ENCODE peak calls at places on chromosomes 13 and 19, in seven cellular contexts. One of them, this sample, is unnamed.

GRCh38 chr19:35417713-35418534 is 30.1 kb upstream of the FFAR2 start:
- DNase-seq in neural crest cell: no peak
- DNase-seq in GM13977: peak
- DNase-seq in lower lobe of right lung: no peak
- DNase-seq in suprapubic skin: no peak
- DNase-seq in Caco-2: no peak
- DNase-seq in HFFc6: no peak
- DNase-seq in this sample: no peak

GRCh38 chr13:27442071-27442647 is 8.2 kb downstream of the MTIF3 start:
- DNase-seq in neural crest cell: no peak
- DNase-seq in GM13977: no peak
- DNase-seq in lower lobe of right lung: no peak
- DNase-seq in suprapubic skin: no peak
- DNase-seq in Caco-2: peak
- DNase-seq in HFFc6: no peak
- DNase-seq in this sample: no peak

GRCh38 chr19:35266904-35267817 is 1.6 kb upstream of the USF2 start:
- DNase-seq in neural crest cell: peak
- DNase-seq in GM13977: peak
- DNase-seq in lower lobe of right lung: peak
- DNase-seq in suprapubic skin: no peak
- DNase-seq in Caco-2: peak
- DNase-seq in HFFc6: no peak
- DNase-seq in this sample: peak

GRCh38 chr13:92224825-92225224 is 826.4 kb downstream of the GPC5 start:
- DNase-seq in neural crest cell: no peak
- DNase-seq in GM13977: no peak
- DNase-seq in lower lobe of right lung: no peak
- DNase-seq in suprapubic skin: no peak
- DNase-seq in Caco-2: no peak
- DNase-seq in HFFc6: no peak
- DNase-seq in this sample: no peak

GRCh38 chr13:79393564-79394249 is 12.3 kb downstream of the RBM26 start:
- DNase-seq in neural crest cell: no peak
- DNase-seq in GM13977: no peak
- DNase-seq in lower lobe of right lung: peak
- DNase-seq in suprapubic skin: no peak
- DNase-seq in Caco-2: peak
- DNase-seq in HFFc6: no peak
- DNase-seq in this sample: peak

GRCh38 chr13:25977671-25978070 is 74.1 kb downstream of the SHISA2 start:
- DNase-seq in neural crest cell: no peak
- DNase-seq in GM13977: no peak
- DNase-seq in lower lobe of right lung: no peak
- DNase-seq in suprapubic skin: no peak
- DNase-seq in Caco-2: no peak
- DNase-seq in HFFc6: no peak
- DNase-seq in this sample: no peak

GRCh38 chr19:32450217-32450616 is 44.6 kb downstream of the DPY19L3 start:
- DNase-seq in neural crest cell: no peak
- DNase-seq in GM13977: no peak
- DNase-seq in lower lobe of right lung: no peak
- DNase-seq in suprapubic skin: no peak
- DNase-seq in Caco-2: no peak
- DNase-seq in HFFc6: no peak
- DNase-seq in this sample: no peak

GRCh38 chr13:99926014-99926731 is 45.4 kb downstream of the ZIC5 start:
- DNase-seq in neural crest cell: no peak
- DNase-seq in GM13977: no peak
- DNase-seq in lower lobe of right lung: no peak
- DNase-seq in suprapubic skin: no peak
- DNase-seq in Caco-2: no peak
- DNase-seq in HFFc6: peak
- DNase-seq in this sample: no peak

GRCh38 chr13:110187501-110188161 is 119.3 kb downstream of the COL4A1 start:
- DNase-seq in neural crest cell: no peak
- DNase-seq in GM13977: no peak
- DNase-seq in lower lobe of right lung: no peak
- DNase-seq in suprapubic skin: no peak
- DNase-seq in Caco-2: no peak
- DNase-seq in HFFc6: peak
- DNase-seq in this sample: no peak

GRCh38 chr19:11481777-11482383 is 1.0 kb upstream of the ELAVL3 start:
- DNase-seq in neural crest cell: peak
- DNase-seq in GM13977: peak
- DNase-seq in lower lobe of right lung: peak
- DNase-seq in suprapubic skin: no peak
- DNase-seq in Caco-2: peak
- DNase-seq in HFFc6: peak
- DNase-seq in this sample: peak

GRCh38 chr19:55166530-55167268 is at the start of gene DNAAF3:
- DNase-seq in neural crest cell: peak
- DNase-seq in GM13977: peak
- DNase-seq in lower lobe of right lung: peak
- DNase-seq in suprapubic skin: peak
- DNase-seq in Caco-2: peak
- DNase-seq in HFFc6: peak
- DNase-seq in this sample: peak

GRCh38 chr13:90016688-90017087 is 1330.8 kb upstream of the MIR17HG start:
- DNase-seq in neural crest cell: no peak
- DNase-seq in GM13977: no peak
- DNase-seq in lower lobe of right lung: no peak
- DNase-seq in suprapubic skin: no peak
- DNase-seq in Caco-2: no peak
- DNase-seq in HFFc6: no peak
- DNase-seq in this sample: no peak

GRCh38 chr19:55086730-55087541 is 11.3 kb downstream of the EPS8L1 start:
- DNase-seq in neural crest cell: peak
- DNase-seq in GM13977: peak
- DNase-seq in lower lobe of right lung: peak
- DNase-seq in suprapubic skin: peak
- DNase-seq in Caco-2: no peak
- DNase-seq in HFFc6: peak
- DNase-seq in this sample: peak

GRCh38 chr19:5936308-5936980 is 22.4 kb downstream of the CAPS start:
- DNase-seq in neural crest cell: no peak
- DNase-seq in GM13977: no peak
- DNase-seq in lower lobe of right lung: no peak
- DNase-seq in suprapubic skin: no peak
- DNase-seq in Caco-2: no peak
- DNase-seq in HFFc6: no peak
- DNase-seq in this sample: no peak

GRCh38 chr13:76004411-76004810 is 368.3 kb downstream of the LMO7 start:
- DNase-seq in neural crest cell: no peak
- DNase-seq in GM13977: no peak
- DNase-seq in lower lobe of right lung: no peak
- DNase-seq in suprapubic skin: no peak
- DNase-seq in Caco-2: no peak
- DNase-seq in HFFc6: no peak
- DNase-seq in this sample: no peak

GRCh38 chr13:89307278-89307677 is 1636.1 kb downstream of the SLITRK5 start:
- DNase-seq in neural crest cell: no peak
- DNase-seq in GM13977: peak
- DNase-seq in lower lobe of right lung: no peak
- DNase-seq in suprapubic skin: no peak
- DNase-seq in Caco-2: no peak
- DNase-seq in HFFc6: no peak
- DNase-seq in this sample: no peak

GRCh38 chr19:7492142-7493055 is 3.6 kb upstream of the PEX11G start:
- DNase-seq in neural crest cell: no peak
- DNase-seq in GM13977: no peak
- DNase-seq in lower lobe of right lung: no peak
- DNase-seq in suprapubic skin: no peak
- DNase-seq in Caco-2: no peak
- DNase-seq in HFFc6: no peak
- DNase-seq in this sample: peak

DNA sequence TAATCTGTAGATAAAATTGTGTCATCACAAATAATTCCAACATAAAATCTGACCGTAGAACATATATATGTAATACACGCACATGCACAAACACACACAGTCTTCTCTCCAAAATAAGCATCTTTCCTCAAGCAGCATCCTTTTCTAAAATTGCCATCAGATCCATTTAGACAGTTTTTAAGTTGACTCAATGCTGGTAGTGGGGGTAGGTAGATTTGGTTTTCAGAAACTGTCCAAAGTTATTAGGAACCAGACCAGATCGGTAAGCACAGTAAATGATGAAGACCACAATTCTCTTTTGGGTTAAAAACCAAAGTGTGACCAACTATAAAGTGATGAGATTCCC is 64.6 kb downstream of the SERP2 start:
- DNase-seq in neural crest cell: no peak
- DNase-seq in GM13977: no peak
- DNase-seq in lower lobe of right lung: no peak
- DNase-seq in suprapubic skin: no peak
- DNase-seq in Caco-2: no peak
- DNase-seq in HFFc6: no peak
- DNase-seq in this sample: no peak
- TF ChIP-seq CTCF in neural crest cell: no peak
- TF ChIP-seq CTCF in GM13977: no peak
- TF ChIP-seq CTCF in lower lobe of right lung: no peak
- TF ChIP-seq CTCF in suprapubic skin: no peak
- TF ChIP-seq CTCF in Caco-2: no peak
- TF ChIP-seq CTCF in HFFc6: peak
- TF ChIP-seq CTCF in this sample: peak

GRCh38 chr13:51895906-51896888 is 34.4 kb downstream of the CCDC70 start:
- DNase-seq in neural crest cell: peak
- DNase-seq in GM13977: peak
- DNase-seq in lower lobe of right lung: peak
- DNase-seq in suprapubic skin: peak
- DNase-seq in Caco-2: peak
- DNase-seq in HFFc6: peak
- DNase-seq in this sample: no peak
- TF ChIP-seq CTCF in neural crest cell: peak
- TF ChIP-seq CTCF in GM13977: peak
- TF ChIP-seq CTCF in lower lobe of right lung: peak
- TF ChIP-seq CTCF in suprapubic skin: no peak
- TF ChIP-seq CTCF in Caco-2: peak
- TF ChIP-seq CTCF in HFFc6: peak
- TF ChIP-seq CTCF in this sample: peak

DNA sequence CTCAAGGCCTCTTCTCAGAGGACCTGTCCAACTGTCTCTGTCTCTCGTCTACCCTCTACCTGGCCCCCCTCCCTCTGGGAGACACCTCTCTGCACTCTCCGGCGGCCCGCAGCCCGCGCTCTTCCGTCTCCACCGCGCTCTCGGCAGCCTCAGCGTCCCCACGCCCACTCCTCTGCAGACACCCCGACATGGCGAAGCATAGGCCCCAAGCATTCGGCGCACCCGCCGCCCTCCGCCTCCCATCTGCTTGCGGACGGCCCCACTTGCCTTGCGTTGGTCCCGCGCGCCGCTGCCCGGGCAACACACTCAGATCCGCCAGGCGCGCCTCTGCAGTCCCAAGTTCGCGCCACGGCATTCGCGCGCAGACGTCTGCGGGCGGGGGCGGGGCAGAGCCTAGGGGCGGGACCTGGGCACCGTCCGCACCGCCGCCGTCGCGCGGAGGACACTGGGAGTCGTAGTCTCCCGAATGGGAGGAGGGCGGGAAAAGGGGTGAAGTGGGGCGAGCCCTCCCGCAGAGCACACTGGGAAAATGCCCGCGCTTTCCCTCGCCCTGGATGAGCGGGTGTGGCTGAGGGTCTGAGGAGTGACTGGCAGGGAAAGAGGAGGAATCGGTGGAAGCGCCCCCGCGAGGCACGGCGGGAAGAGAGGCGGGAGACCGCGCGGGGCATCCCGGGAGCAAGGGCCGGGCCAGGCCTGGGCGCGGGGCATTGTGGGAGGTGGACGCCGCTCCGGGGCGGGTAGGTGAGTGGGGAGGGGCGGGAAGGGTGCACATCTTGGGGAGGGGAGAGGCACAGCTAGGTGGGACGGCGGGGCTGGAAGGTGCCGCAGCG is at the start of the genes LIG1 and ZSWIM9:
- DNase-seq in neural crest cell: peak
- DNase-seq in GM13977: peak
- DNase-seq in lower lobe of right lung: peak
- DNase-seq in suprapubic skin: peak
- DNase-seq in Caco-2: peak
- DNase-seq in HFFc6: peak
- DNase-seq in this sample: peak
- TF ChIP-seq CTCF in neural crest cell: no peak
- TF ChIP-seq CTCF in GM13977: peak
- TF ChIP-seq CTCF in lower lobe of right lung: peak
- TF ChIP-seq CTCF in suprapubic skin: no peak
- TF ChIP-seq CTCF in Caco-2: no peak
- TF ChIP-seq CTCF in HFFc6: peak
- TF ChIP-seq CTCF in this sample: peak

GRCh38 chr13:73060251-73061160 is 1.7 kb downstream of the KLF5 start:
- DNase-seq in neural crest cell: no peak
- DNase-seq in GM13977: peak
- DNase-seq in lower lobe of right lung: no peak
- DNase-seq in suprapubic skin: no peak
- DNase-seq in Caco-2: no peak
- DNase-seq in HFFc6: peak
- DNase-seq in this sample: no peak

GRCh38 chr13:73058741-73059459 is at the start of gene KLF5:
- DNase-seq in neural crest cell: peak
- DNase-seq in GM13977: peak
- DNase-seq in lower lobe of right lung: peak
- DNase-seq in suprapubic skin: peak
- DNase-seq in Caco-2: peak
- DNase-seq in HFFc6: peak
- DNase-seq in this sample: peak

GRCh38 chr13:73058432-73058740 is 419 bp upstream of the KLF5 start:
- DNase-seq in neural crest cell: no peak
- DNase-seq in GM13977: no peak
- DNase-seq in lower lobe of right lung: no peak
- DNase-seq in suprapubic skin: no peak
- DNase-seq in Caco-2: no peak
- DNase-seq in HFFc6: peak
- DNase-seq in this sample: no peak

GRCh38 chr13:73061478-73062275 is 2.9 kb downstream of the KLF5 start:
- DNase-seq in neural crest cell: no peak
- DNase-seq in GM13977: no peak
- DNase-seq in lower lobe of right lung: no peak
- DNase-seq in suprapubic skin: no peak
- DNase-seq in Caco-2: no peak
- DNase-seq in HFFc6: no peak
- DNase-seq in this sample: no peak

DNA sequence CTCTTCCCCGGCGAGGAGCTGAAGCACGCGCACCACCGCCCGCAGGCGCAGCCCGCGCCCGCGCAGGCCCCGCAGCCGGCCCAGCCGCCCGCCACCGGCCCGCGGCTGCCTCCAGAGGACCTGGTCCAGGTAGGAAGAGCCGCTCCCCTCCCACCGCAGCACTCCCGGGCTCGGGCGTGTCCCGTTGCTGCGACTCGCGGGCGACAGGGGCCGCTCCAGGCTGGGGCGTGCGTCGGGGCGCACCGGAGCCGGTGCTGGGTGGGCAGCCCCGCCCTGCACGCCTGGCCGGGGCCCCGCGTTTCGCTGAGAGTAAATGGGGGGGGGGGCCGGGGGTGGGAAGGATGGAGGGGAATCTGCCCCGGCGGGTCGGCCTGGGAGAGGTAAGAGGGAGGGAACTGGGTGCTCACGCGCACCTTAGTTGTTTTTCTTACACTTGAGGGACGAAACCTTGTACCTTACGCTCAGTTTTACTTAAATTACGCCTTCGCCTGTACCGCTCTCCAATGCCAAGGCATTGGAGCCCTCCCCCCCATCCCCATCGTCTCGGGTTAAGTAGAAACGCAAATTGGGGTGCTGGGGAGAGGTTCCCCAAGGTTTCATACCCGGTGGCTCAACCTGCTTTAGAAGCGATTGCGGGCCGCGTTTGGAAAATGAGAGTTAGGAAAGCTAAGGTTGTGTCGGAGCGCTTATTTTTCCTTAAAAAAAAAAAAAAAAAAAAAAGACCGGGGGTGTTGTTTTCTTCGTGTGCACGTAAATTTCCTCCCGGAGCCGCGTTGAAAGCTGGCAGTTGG is 850 bp downstream of the KLF5 start:
- DNase-seq in neural crest cell: peak
- DNase-seq in GM13977: peak
- DNase-seq in lower lobe of right lung: peak
- DNase-seq in suprapubic skin: no peak
- DNase-seq in Caco-2: peak
- DNase-seq in HFFc6: peak
- DNase-seq in this sample: no peak
- TF ChIP-seq CTCF in neural crest cell: no peak
- TF ChIP-seq CTCF in GM13977: peak
- TF ChIP-seq CTCF in lower lobe of right lung: peak
- TF ChIP-seq CTCF in suprapubic skin: no peak
- TF ChIP-seq CTCF in Caco-2: peak
- TF ChIP-seq CTCF in HFFc6: no peak
- TF ChIP-seq CTCF in this sample: no peak